ENCODE peak calls at places on chromosome 13, in four cellular contexts. One of them, this sample, is unnamed.

GRCh38 chr13:59279024-59279423 is 884.7 kb downstream of the DIAPH3 start:
- DNase-seq in neuronal stem cell: no peak
- DNase-seq in tibial artery: no peak
- DNase-seq in H1: no peak
- DNase-seq in this sample: no peak

GRCh38 chr13:32045963-32046785 is 14.6 kb downstream of the FRY start:
- DNase-seq in neuronal stem cell: no peak
- DNase-seq in tibial artery: no peak
- DNase-seq in H1: no peak
- DNase-seq in this sample: no peak

GRCh38 chr13:100148422-100148821 is 59.5 kb downstream of the PCCA start:
- DNase-seq in neuronal stem cell: no peak
- DNase-seq in tibial artery: no peak
- DNase-seq in H1: no peak
- DNase-seq in this sample: no peak

GRCh38 chr13:92833071-92833470 is 393.5 kb upstream of the GPC6 start:
- DNase-seq in neuronal stem cell: no peak
- DNase-seq in tibial artery: no peak
- DNase-seq in H1: no peak
- DNase-seq in this sample: no peak

GRCh38 chr13:44575741-44576395 is at the start of gene TSC22D1:
- DNase-seq in neuronal stem cell: no peak
- DNase-seq in tibial artery: peak; percentile 43
- DNase-seq in H1: peak; percentile 63
- DNase-seq in this sample: peak; percentile 51

GRCh38 chr13:70171151-70171550 is 62.9 kb upstream of the KLHL1 start:
- DNase-seq in neuronal stem cell: no peak
- DNase-seq in tibial artery: no peak
- DNase-seq in H1: no peak
- DNase-seq in this sample: no peak

GRCh38 chr13:74979703-74980102 is 502.3 kb downstream of the TBC1D4 start:
- DNase-seq in neuronal stem cell: no peak
- DNase-seq in tibial artery: no peak
- DNase-seq in H1: no peak
- DNase-seq in this sample: no peak

GRCh38 chr13:103031332-103031873 is 34.8 kb downstream of the SLC10A2 start:
- DNase-seq in neuronal stem cell: no peak
- DNase-seq in tibial artery: no peak
- DNase-seq in H1: no peak
- DNase-seq in this sample: no peak

GRCh38 chr13:67223024-67223423 is 7.1 kb downstream of the PCDH9 start:
- DNase-seq in neuronal stem cell: no peak
- DNase-seq in tibial artery: no peak
- DNase-seq in H1: no peak
- DNase-seq in this sample: no peak

GRCh38 chr13:27960362-27961226 is 8.5 kb downstream of the CDX2 start:
- DNase-seq in neuronal stem cell: no peak
- DNase-seq in tibial artery: no peak
- DNase-seq in H1: peak; percentile 95
- DNase-seq in this sample: no peak

GRCh38 chr13:51101636-51102218 is 9.3 kb downstream of the C13orf42 start:
- DNase-seq in neuronal stem cell: no peak
- DNase-seq in tibial artery: no peak
- DNase-seq in H1: peak; percentile 36
- DNase-seq in this sample: no peak

GRCh38 chr13:112984501-112984900 is 15.5 kb downstream of the MCF2L start:
- DNase-seq in neuronal stem cell: no peak
- DNase-seq in tibial artery: no peak
- DNase-seq in H1: no peak
- DNase-seq in this sample: no peak

GRCh38 chr13:50366488-50367174 is 351.4 kb downstream of the KCNRG start:
- DNase-seq in neuronal stem cell: no peak
- DNase-seq in tibial artery: no peak
- DNase-seq in H1: no peak
- DNase-seq in this sample: no peak

GRCh38 chr13:73983109-73983508 is 151.1 kb downstream of the KLF12 start:
- DNase-seq in neuronal stem cell: no peak
- DNase-seq in tibial artery: no peak
- DNase-seq in H1: no peak
- DNase-seq in this sample: no peak

GRCh38 chr13:30077338-30077737 is 226.9 kb upstream of the UBL3 start:
- DNase-seq in neuronal stem cell: no peak
- DNase-seq in tibial artery: no peak
- DNase-seq in H1: no peak
- DNase-seq in this sample: no peak

GRCh38 chr13:111037838-111038397 is 77.2 kb upstream of the ARHGEF7 start:
- DNase-seq in neuronal stem cell: no peak
- DNase-seq in tibial artery: no peak
- DNase-seq in H1: no peak
- DNase-seq in this sample: no peak

GRCh38 chr13:107185889-107186288 is 618.0 kb upstream of the ARGLU1 start:
- DNase-seq in neuronal stem cell: no peak
- DNase-seq in tibial artery: no peak
- DNase-seq in H1: no peak
- DNase-seq in this sample: peak; percentile 67

GRCh38 chr13:24087611-24088235 is 72.8 kb upstream of the SPATA13 start:
- DNase-seq in neuronal stem cell: no peak
- DNase-seq in tibial artery: no peak
- DNase-seq in H1: no peak
- DNase-seq in this sample: no peak

GRCh38 chr13:103067751-103068563 is 1.7 kb upstream of the SLC10A2 start:
- DNase-seq in neuronal stem cell: no peak
- DNase-seq in tibial artery: no peak
- DNase-seq in H1: peak; percentile 57
- DNase-seq in this sample: no peak

GRCh38 chr13:90445179-90445578 is 902.3 kb upstream of the MIR17HG start:
- DNase-seq in neuronal stem cell: peak; percentile 15
- DNase-seq in tibial artery: no peak
- DNase-seq in H1: no peak
- DNase-seq in this sample: peak; percentile 82

GRCh38 chr13:20671789-20672188 is 31.7 kb upstream of the IL17D start:
- DNase-seq in neuronal stem cell: no peak
- DNase-seq in tibial artery: no peak
- DNase-seq in H1: no peak
- DNase-seq in this sample: no peak

GRCh38 chr13:39394811-39395685 is 207.9 kb downstream of the LHFPL6 start:
- DNase-seq in neuronal stem cell: no peak
- DNase-seq in tibial artery: no peak
- DNase-seq in H1: no peak
- DNase-seq in this sample: no peak

GRCh38 chr13:21668665-21669599 is 1.9 kb upstream of the FGF9 start:
- DNase-seq in neuronal stem cell: peak; percentile 40
- DNase-seq in tibial artery: peak; percentile 38
- DNase-seq in H1: peak; percentile 70
- DNase-seq in this sample: peak; percentile 43

GRCh38 chr13:80012281-80012680 is 328.6 kb downstream of the SPRY2 start:
- DNase-seq in neuronal stem cell: no peak
- DNase-seq in tibial artery: no peak
- DNase-seq in H1: no peak
- DNase-seq in this sample: no peak

GRCh38 chr13:80255946-80256345 is 85.0 kb downstream of the SPRY2 start:
- DNase-seq in neuronal stem cell: no peak
- DNase-seq in tibial artery: no peak
- DNase-seq in H1: no peak
- DNase-seq in this sample: no peak

GRCh38 chr13:27943951-27944350 is 24.2 kb downstream of the PDX1 start:
- DNase-seq in neuronal stem cell: no peak
- DNase-seq in tibial artery: no peak
- DNase-seq in H1: no peak
- DNase-seq in this sample: no peak

GRCh38 chr13:35531551-35531950 is 55.1 kb upstream of the MAB21L1 start:
- DNase-seq in neuronal stem cell: no peak
- DNase-seq in tibial artery: no peak
- DNase-seq in H1: no peak
- DNase-seq in this sample: no peak

GRCh38 chr13:44311011-44311481 is 62.6 kb upstream of the SERP2 start:
- DNase-seq in neuronal stem cell: no peak
- DNase-seq in tibial artery: no peak
- DNase-seq in H1: no peak
- DNase-seq in this sample: no peak

GRCh38 chr13:111121421-111121820 is 6.3 kb downstream of the ARHGEF7 start:
- DNase-seq in neuronal stem cell: no peak
- DNase-seq in tibial artery: no peak
- DNase-seq in H1: peak; percentile 40
- DNase-seq in this sample: no peak

GRCh38 chr13:78820541-78820940 is 161.6 kb upstream of the OBI1 start:
- DNase-seq in neuronal stem cell: no peak
- DNase-seq in tibial artery: no peak
- DNase-seq in H1: no peak
- DNase-seq in this sample: no peak

GRCh38 chr13:78816154-78816553 is 157.2 kb upstream of the OBI1 start:
- DNase-seq in neuronal stem cell: no peak
- DNase-seq in tibial artery: no peak
- DNase-seq in H1: no peak
- DNase-seq in this sample: no peak

GRCh38 chr13:78816592-78816991 is 157.6 kb upstream of the OBI1 start:
- DNase-seq in neuronal stem cell: no peak
- DNase-seq in tibial artery: no peak
- DNase-seq in H1: no peak
- DNase-seq in this sample: no peak
- H3K4me3 ChIP-seq in neuronal stem cell: no peak overlapping the region
- H3K4me3 ChIP-seq in tibial artery: no peak overlapping the region
- H3K4me3 ChIP-seq in H1: no peak overlapping the region
- H3K4me3 ChIP-seq in this sample: no peak overlapping the region

GRCh38 chr13:109783815-109784589 is 2.4 kb downstream of the IRS2 start:
- DNase-seq in neuronal stem cell: no peak
- DNase-seq in tibial artery: no peak
- DNase-seq in H1: no peak
- DNase-seq in this sample: peak; percentile 86
- H3K27ac ChIP-seq in neuronal stem cell: no peak overlapping the region
- H3K27ac ChIP-seq in tibial artery: peak overlapping the region; percentile 69
- H3K27ac ChIP-seq in H1: no peak overlapping the region
- H3K27ac ChIP-seq in this sample: no peak overlapping the region

GRCh38 chr13:46383383-46383782 is 3.7 kb downstream of the RUBCNL start:
- DNase-seq in neuronal stem cell: no peak
- DNase-seq in tibial artery: no peak
- DNase-seq in H1: no peak
- DNase-seq in this sample: no peak
- H3K4me1 ChIP-seq in neuronal stem cell: peaks cover 2% of the 10 kb centered on the region
- H3K4me1 ChIP-seq in tibial artery: peaks cover 9% of the 10 kb centered on the region
- H3K4me1 ChIP-seq in H1: peaks cover 2% of the 10 kb centered on the region
- H3K4me1 ChIP-seq in this sample: peaks cover 11% of the 10 kb centered on the region

GRCh38 chr13:94218537-94218936 is 260.9 kb downstream of the DCT start:
- DNase-seq in neuronal stem cell: no peak
- DNase-seq in tibial artery: no peak
- DNase-seq in H1: no peak
- DNase-seq in this sample: no peak
- H3K4me3 ChIP-seq in neuronal stem cell: no peak overlapping the region
- H3K4me3 ChIP-seq in tibial artery: no peak overlapping the region
- H3K4me3 ChIP-seq in H1: no peak overlapping the region
- H3K4me3 ChIP-seq in this sample: no peak overlapping the region

GRCh38 chr13:97124237-97124636 is 97.9 kb upstream of the MBNL2 start:
- DNase-seq in neuronal stem cell: no peak
- DNase-seq in tibial artery: no peak
- DNase-seq in H1: no peak
- DNase-seq in this sample: no peak

GRCh38 chr13:97127842-97128241 is 94.3 kb upstream of the MBNL2 start:
- DNase-seq in neuronal stem cell: no peak
- DNase-seq in tibial artery: no peak
- DNase-seq in H1: no peak
- DNase-seq in this sample: no peak

GRCh38 chr13:97125051-97125809 is 96.9 kb upstream of the MBNL2 start:
- DNase-seq in neuronal stem cell: no peak
- DNase-seq in tibial artery: peak; percentile 67
- DNase-seq in H1: no peak
- DNase-seq in this sample: no peak

GRCh38 chr13:97122381-97122996 is 99.6 kb upstream of the MBNL2 start:
- DNase-seq in neuronal stem cell: no peak
- DNase-seq in tibial artery: no peak
- DNase-seq in H1: no peak
- DNase-seq in this sample: no peak

GRCh38 chr13:97125810-97126738 is 96.1 kb upstream of the MBNL2 start:
- DNase-seq in neuronal stem cell: no peak
- DNase-seq in tibial artery: no peak
- DNase-seq in H1: no peak
- DNase-seq in this sample: no peak
- H3K27ac ChIP-seq in neuronal stem cell: no peak overlapping the region
- H3K27ac ChIP-seq in tibial artery: no peak overlapping the region
- H3K27ac ChIP-seq in H1: no peak overlapping the region
- H3K27ac ChIP-seq in this sample: no peak overlapping the region

GRCh38 chr13:40668335-40668734 is 1.9 kb upstream of the FOXO1 start:
- DNase-seq in neuronal stem cell: no peak
- DNase-seq in tibial artery: peak; percentile 67
- DNase-seq in H1: no peak
- DNase-seq in this sample: no peak
- H3K4me1 ChIP-seq in neuronal stem cell: peaks cover 4% of the 10 kb centered on the region
- H3K4me1 ChIP-seq in tibial artery: no peaks in the 10 kb centered on the region
- H3K4me1 ChIP-seq in H1: peaks cover 3% of the 10 kb centered on the region
- H3K4me1 ChIP-seq in this sample: peaks cover 29% of the 10 kb centered on the region

GRCh38 chr13:48570225-48570828 is 37.4 kb upstream of the RCBTB2 start:
- DNase-seq in neuronal stem cell: no peak
- DNase-seq in tibial artery: peak; percentile 40
- DNase-seq in H1: no peak
- DNase-seq in this sample: no peak

GRCh38 chr13:48574036-48574796 is 41.3 kb upstream of the RCBTB2 start:
- DNase-seq in neuronal stem cell: no peak
- DNase-seq in tibial artery: no peak
- DNase-seq in H1: no peak
- DNase-seq in this sample: no peak

GRCh38 chr13:48567521-48568331 is 34.8 kb upstream of the RCBTB2 start:
- DNase-seq in neuronal stem cell: no peak
- DNase-seq in tibial artery: no peak
- DNase-seq in H1: no peak
- DNase-seq in this sample: no peak

GRCh38 chr13:48573213-48573612 is 40.3 kb upstream of the RCBTB2 start:
- DNase-seq in neuronal stem cell: no peak
- DNase-seq in tibial artery: no peak
- DNase-seq in H1: no peak
- DNase-seq in this sample: no peak

DNA sequence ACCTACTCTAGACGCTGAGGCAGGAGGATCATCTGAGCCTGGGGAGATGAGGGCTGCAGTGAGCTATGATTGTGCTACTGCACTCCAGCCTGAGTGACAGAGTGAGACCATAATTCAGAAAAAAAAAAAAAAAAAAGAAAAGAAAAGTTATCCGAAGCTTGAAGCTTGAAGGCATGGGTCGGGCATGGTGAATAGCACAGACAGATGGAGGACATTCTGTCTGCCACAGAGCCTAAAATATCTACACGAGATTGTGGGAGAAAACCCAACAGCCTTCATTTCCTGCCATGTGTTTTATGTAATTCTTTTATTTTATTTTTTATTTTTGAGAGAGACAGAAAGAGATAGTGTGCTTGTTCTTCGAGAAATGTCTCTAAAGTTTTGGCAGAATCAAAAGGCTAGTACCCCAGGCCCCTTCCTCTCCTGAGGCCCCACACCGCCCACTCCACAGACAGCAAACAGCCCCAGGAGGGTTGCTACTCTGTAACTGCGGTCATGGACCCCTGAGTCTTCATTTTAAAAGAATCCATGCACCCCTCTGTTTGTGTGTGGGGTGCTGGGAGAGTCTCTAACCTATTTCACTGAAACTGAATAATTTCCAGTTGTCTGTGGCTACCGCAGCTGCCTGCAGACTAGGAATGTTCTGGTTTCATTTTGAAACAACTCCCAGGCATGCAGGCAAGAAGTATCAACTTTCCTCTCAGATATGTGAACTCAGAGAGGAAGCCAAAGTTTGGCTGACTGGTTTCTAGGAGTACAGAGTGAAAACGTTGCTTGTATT is 38.4 kb upstream of the RCBTB2 start:
- DNase-seq in neuronal stem cell: no peak
- DNase-seq in tibial artery: peak; percentile 35
- DNase-seq in H1: no peak
- DNase-seq in this sample: no peak
- H3K4me3 ChIP-seq in neuronal stem cell: peak overlapping the region; percentile 8
- H3K4me3 ChIP-seq in tibial artery: peak overlapping the region; percentile 44
- H3K4me3 ChIP-seq in H1: no peak overlapping the region
- H3K4me3 ChIP-seq in this sample: no peak overlapping the region